ENCODE peak calls at places on chromosomes 4 and X, in five cellular contexts. A is body of pancreas, V is OCI-LY7, I is GM12878, Q is upper lobe of right lung. F is an unnamed sample.

GRCh38 chrX:136725446-136726104 is 55.2 kb downstream of the ARHGEF6 start:
- DNase-seq in A (peak; percentile 2), V (no peak), I (no peak), Q (no peak), F (no peak)

GRCh38 chr4:40323866-40324265 is 11.3 kb upstream of the CHRNA9 start:
- DNase-seq in A (no peak), V (no peak), I (no peak), Q (no peak), F (no peak)

GRCh38 chr4:121192500-121192899 is 28.4 kb upstream of the TNIP3 start:
- DNase-seq in A (peak; percentile 13), V (peak; percentile 54), I (peak; percentile 39), Q (no peak), F (peak; percentile 43)

GRCh38 chr4:152045781-152046571 is 285.2 kb upstream of the GATB start:
- DNase-seq in A (peak; percentile 46), V (no peak), I (no peak), Q (peak; percentile 85), F (no peak)

GRCh38 chr4:2598661-2599654 is 62.5 kb downstream of the FAM193A start:
- DNase-seq in A (peak; percentile 23), V (peak; percentile 70), I (peak; percentile 66), Q (peak; percentile 64), F (no peak)

GRCh38 chrX:71976753-71977152 is 66.1 kb downstream of the NHSL2 start:
- DNase-seq in A (no peak), V (no peak), I (no peak), Q (no peak), F (no peak)

GRCh38 chrX:74249963-74250362 is 54.0 kb upstream of the ZCCHC13 start:
- DNase-seq in A (no peak), V (no peak), I (no peak), Q (no peak), F (no peak)

GRCh38 chrX:95762716-95763115 is 921.9 kb upstream of the DIAPH2 start:
- DNase-seq in A (no peak), V (no peak), I (no peak), Q (no peak), F (no peak)

GRCh38 chr4:187999406-187999932 is 3.9 kb downstream of the ZFP42 start:
- DNase-seq in A (no peak), V (no peak), I (no peak), Q (no peak), F (no peak)

GRCh38 chrX:136115909-136116297 is 31.4 kb upstream of the FHL1 start:
- DNase-seq in A (no peak), V (no peak), I (no peak), Q (no peak), F (peak; percentile 60)

GRCh38 chr4:23932935-23933334 is 43.1 kb upstream of the PPARGC1A start:
- DNase-seq in A (no peak), V (no peak), I (no peak), Q (no peak), F (no peak)

GRCh38 chr4:60822986-60823385 is 377.1 kb upstream of the ADGRL3 start:
- DNase-seq in A (no peak), V (no peak), I (no peak), Q (no peak), F (no peak)

GRCh38 chr4:150150545-150151156 is 72.4 kb downstream of the DCLK2 start:
- DNase-seq in A (no peak), V (no peak), I (no peak), Q (no peak), F (no peak)

GRCh38 chrX:46601283-46601682 is 27.7 kb downstream of the CHST7 start:
- DNase-seq in A (no peak), V (no peak), I (no peak), Q (no peak), F (no peak)

GRCh38 chrX:121356850-121357171 is 309.4 kb downstream of the GLUD2 start:
- DNase-seq in A (no peak), V (no peak), I (no peak), Q (no peak), F (no peak)

GRCh38 chrX:30821116-30821515 is 67.9 kb downstream of the TAB3 start:
- DNase-seq in A (no peak), V (peak; percentile 8), I (no peak), Q (no peak), F (no peak)

GRCh38 chrX:30824275-30824674 is 64.8 kb downstream of the TAB3 start:
- DNase-seq in A (no peak), V (no peak), I (no peak), Q (no peak), F (no peak)

GRCh38 chrX:30822068-30822671 is 66.9 kb downstream of the TAB3 start:
- DNase-seq in A (no peak), V (peak; percentile 51), I (peak; percentile 34), Q (no peak), F (no peak)

GRCh38 chrX:30819080-30819479 is 70.0 kb downstream of the TAB3 start:
- DNase-seq in A (no peak), V (no peak), I (no peak), Q (no peak), F (no peak)

DNA sequence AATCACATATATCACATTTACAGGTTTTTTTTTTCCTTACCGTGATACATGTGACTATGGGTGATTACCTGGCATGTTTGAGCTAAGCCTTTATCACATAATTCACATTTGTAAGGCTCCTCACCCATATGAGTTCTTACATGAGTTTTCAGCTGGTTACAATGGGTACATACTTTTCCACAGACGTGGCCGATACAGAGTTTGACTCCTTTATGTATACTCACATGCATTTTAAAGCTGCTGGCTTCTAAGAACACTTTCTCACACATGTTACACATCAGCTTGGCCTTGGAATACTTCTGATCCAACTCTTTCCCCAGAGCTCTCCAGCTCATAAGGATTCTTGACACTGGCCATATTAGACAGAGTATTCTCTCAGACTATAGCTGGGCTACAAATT is 66.3 kb downstream of the TAB3 start:
- DNase-seq in A (no peak), V (no peak), I (no peak), Q (no peak), F (no peak)
- TF ChIP-seq CTCF in A (no peak), V (no peak), I (no peak), Q (no peak), F (no peak)

GRCh38 chr4:6916069-6916586 is 6.5 kb downstream of the TBC1D14 start:
- DNase-seq in A (no peak), V (no peak), I (no peak), Q (no peak), F (no peak)
- H3K4me1 ChIP-seq in A (peaks cover 32% of the 10 kb centered on the region), V (peaks cover 37% of the 10 kb centered on the region), I (peaks cover 25% of the 10 kb centered on the region), Q (peaks cover 45% of the 10 kb centered on the region), F (peaks cover 5% of the 10 kb centered on the region)

GRCh38 chrX:38376747-38377146 is 24.3 kb downstream of the OTC start:
- DNase-seq in A (no peak), V (no peak), I (no peak), Q (no peak), F (no peak)

GRCh38 chrX:38374431-38374830 is 22.0 kb downstream of the OTC start:
- DNase-seq in A (no peak), V (no peak), I (no peak), Q (no peak), F (no peak)

GRCh38 chrX:38379088-38379487 is 26.7 kb downstream of the OTC start:
- DNase-seq in A (no peak), V (no peak), I (no peak), Q (no peak), F (no peak)

DNA sequence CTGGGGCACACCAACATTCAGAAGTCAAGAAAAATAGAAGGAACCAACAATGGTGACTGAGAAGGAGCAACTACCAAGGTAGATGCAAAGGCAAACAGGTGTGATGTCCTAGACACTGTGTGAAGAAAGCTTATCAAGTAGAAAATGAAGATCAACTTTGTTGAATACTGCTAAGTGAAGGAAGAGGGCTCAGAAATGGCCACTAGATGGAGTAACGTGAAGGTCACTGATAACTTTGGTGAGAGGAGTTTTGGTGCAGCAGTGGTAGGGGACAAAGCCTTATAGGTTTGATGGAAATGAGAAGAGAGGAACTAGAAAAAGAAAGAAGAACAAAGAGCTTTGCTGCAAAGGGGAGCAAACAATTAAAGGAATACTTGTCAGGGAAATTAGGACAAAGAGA is 23.5 kb downstream of the OTC start:
- DNase-seq in A (peak; percentile 6), V (peak; percentile 14), I (no peak), Q (no peak), F (peak; percentile 6)
- TF ChIP-seq CTCF in A (no peak), V (peak; percentile 67), I (peak; percentile 42), Q (peak; percentile 32), F (peak; percentile 54)

GRCh38 chr4:89295415-89295927 is 12.1 kb downstream of the GPRIN3 start:
- DNase-seq in A (no peak), V (no peak), I (no peak), Q (no peak), F (no peak)
- H3K4me1 ChIP-seq in A (peaks cover 71% of the 10 kb centered on the region), V (peaks cover 85% of the 10 kb centered on the region), I (peaks cover 8% of the 10 kb centered on the region), Q (peaks cover 26% of the 10 kb centered on the region), F (peaks cover 71% of the 10 kb centered on the region)